ENCODE peak calls at places on chromosomes 6 and 20, in eight cellular contexts. M is lower lobe of right lung; X is fibroblast of lung; Q is ovary; T is heart right ventricle; R is body of pancreas; H is CD8-positive, alpha-beta T cell; A is IMR-90. G is an unnamed sample.

GRCh38 chr6:161319231-161319630 is 45.4 kb upstream of the AGPAT4 start:
- DNase-seq in Q (no peak), M (no peak), R (no peak), A (no peak), H (no peak), T (no peak), X (no peak), G (no peak)

GRCh38 chr6:17710331-17710730 is 3.6 kb upstream of the NUP153 start:
- DNase-seq in Q (no peak), A (peak; percentile 85), M (no peak), X (peak; percentile 84), R (no peak), T (no peak), H (no peak), G (no peak)

GRCh38 chr20:38260378-38261053 is at the start of gene KIAA1755:
- DNase-seq in T (peak; percentile 36), R (no peak), X (no peak), H (no peak), M (no peak), A (no peak), Q (peak; percentile 62), G (no peak)

GRCh38 chr6:151269318-151269995 is 29.7 kb downstream of the AKAP12 start:
- DNase-seq in Q (no peak), R (no peak), M (no peak), H (no peak), A (peak; percentile 50), X (peak; percentile 68), T (no peak), G (no peak)

GRCh38 chr20:2624190-2624589 is 28.2 kb upstream of the NOP56 start:
- DNase-seq in H (no peak), Q (no peak), A (no peak), X (no peak), R (peak; percentile 33), M (no peak), T (no peak), G (no peak)

GRCh38 chr6:117143647-117144046 is 121.7 kb upstream of the VGLL2 start:
- DNase-seq in Q (no peak), R (no peak), M (no peak), X (no peak), A (no peak), H (no peak), T (no peak), G (no peak)

GRCh38 chr20:18543932-18544331 is 23.3 kb upstream of the SMIM26 start:
- DNase-seq in Q (no peak), H (no peak), M (no peak), T (peak; percentile 17), A (no peak), X (no peak), R (peak; percentile 97), G (no peak)

GRCh38 chr6:132401120-132401940 is at the start of gene MOXD1:
- DNase-seq in R (peak; percentile 33), A (peak; percentile 37), M (no peak), X (peak; percentile 47), Q (no peak), T (peak; percentile 11), H (no peak), G (peak; percentile 75)

GRCh38 chr6:108408453-108408852 is 113.6 kb downstream of the AFG1L start:
- DNase-seq in T (no peak), Q (no peak), H (no peak), X (peak; percentile 42), A (peak; percentile 38), M (no peak), R (peak; percentile 63), G (no peak)

GRCh38 chr6:125846292-125847024 is 55.7 kb downstream of the NCOA7 start:
- DNase-seq in R (peak; percentile 31), T (peak; percentile 23), A (no peak), Q (no peak), X (no peak), M (no peak), H (no peak), G (no peak)

GRCh38 chr20:19913927-19914614 is 103.1 kb upstream of the NAA20 start:
- DNase-seq in H (no peak), R (no peak), M (no peak), X (no peak), A (peak; percentile 51), T (no peak), Q (no peak), G (no peak)

GRCh38 chr6:23522751-23523527 is 603.1 kb upstream of the NRSN1 start:
- DNase-seq in X (no peak), H (no peak), M (no peak), A (no peak), R (no peak), Q (no peak), T (no peak), G (no peak)

GRCh38 chr20:50366270-50367103 is 143.7 kb upstream of the PTPN1 start:
- DNase-seq in X (peak; percentile 95), A (peak; percentile 75), H (peak; percentile 34), M (peak; percentile 81), R (peak; percentile 94), Q (peak; percentile 71), T (peak; percentile 48), G (no peak)

GRCh38 chr6:101399627-101399955 is 6.1 kb downstream of the GRIK2 start:
- DNase-seq in Q (no peak), A (no peak), X (no peak), M (no peak), H (no peak), R (no peak), T (no peak), G (no peak)

GRCh38 chr6:89597988-89598387 is 40.6 kb downstream of the LYRM2 start:
- DNase-seq in M (no peak), X (peak; percentile 6), Q (no peak), H (no peak), A (no peak), R (peak; percentile 53), T (no peak), G (no peak)

GRCh38 chr6:54118117-54118516 is 6.9 kb downstream of the MLIP start:
- DNase-seq in R (no peak), M (no peak), A (no peak), T (no peak), Q (no peak), H (no peak), X (no peak), G (no peak)
- TF ChIP-seq CTCF in R (no peak), M (no peak), A (no peak), T (no peak), Q (no peak), H (no peak), X (no peak), G (no peak)

GRCh38 chr20:52416959-52417358 is 225.4 kb upstream of the ZFP64 start:
- DNase-seq in X (no peak), M (no peak), H (no peak), Q (no peak), R (no peak), T (no peak), A (no peak), G (no peak)

GRCh38 chr20:52410746-52411317 is 219.3 kb upstream of the ZFP64 start:
- DNase-seq in T (no peak), A (no peak), M (no peak), H (no peak), Q (no peak), R (no peak), X (no peak), G (no peak)

GRCh38 chr20:52410182-52410647 is 218.6 kb upstream of the ZFP64 start:
- DNase-seq in H (peak; percentile 71), R (peak; percentile 8), Q (no peak), T (peak; percentile 7), A (peak; percentile 21), M (peak; percentile 49), X (peak; percentile 72), G (no peak)

DNA sequence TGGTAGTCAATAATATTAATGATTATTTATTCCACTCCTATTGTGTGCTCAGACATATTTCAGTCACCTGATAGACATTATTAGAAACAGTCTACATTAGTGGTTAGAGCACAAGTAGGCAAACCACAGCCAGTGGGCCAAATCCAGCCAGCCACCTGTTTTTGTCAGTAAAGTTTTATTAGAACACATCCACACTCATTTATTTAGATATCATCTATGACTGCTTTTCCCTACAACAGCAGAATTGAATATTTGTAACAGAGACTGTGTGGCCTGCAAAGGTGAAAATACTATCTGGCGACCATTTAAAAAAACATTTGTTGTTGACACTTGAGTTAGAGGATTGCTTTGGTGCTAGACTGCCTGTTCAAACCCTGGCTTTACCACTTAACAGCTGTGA is 220.0 kb upstream of the ZFP64 start:
- DNase-seq in H (no peak), T (no peak), X (no peak), Q (no peak), R (no peak), M (no peak), A (no peak), G (no peak)
- H3K4me1 ChIP-seq in H (peaks cover 59% of the 10 kb centered on the region), T (peaks cover 7% of the 10 kb centered on the region), X (no peaks in the 10 kb centered on the region), Q (no peaks in the 10 kb centered on the region), R (no peaks in the 10 kb centered on the region), M (peaks cover 16% of the 10 kb centered on the region), A (peaks cover 2% of the 10 kb centered on the region), G (peaks cover 10% of the 10 kb centered on the region)

DNA sequence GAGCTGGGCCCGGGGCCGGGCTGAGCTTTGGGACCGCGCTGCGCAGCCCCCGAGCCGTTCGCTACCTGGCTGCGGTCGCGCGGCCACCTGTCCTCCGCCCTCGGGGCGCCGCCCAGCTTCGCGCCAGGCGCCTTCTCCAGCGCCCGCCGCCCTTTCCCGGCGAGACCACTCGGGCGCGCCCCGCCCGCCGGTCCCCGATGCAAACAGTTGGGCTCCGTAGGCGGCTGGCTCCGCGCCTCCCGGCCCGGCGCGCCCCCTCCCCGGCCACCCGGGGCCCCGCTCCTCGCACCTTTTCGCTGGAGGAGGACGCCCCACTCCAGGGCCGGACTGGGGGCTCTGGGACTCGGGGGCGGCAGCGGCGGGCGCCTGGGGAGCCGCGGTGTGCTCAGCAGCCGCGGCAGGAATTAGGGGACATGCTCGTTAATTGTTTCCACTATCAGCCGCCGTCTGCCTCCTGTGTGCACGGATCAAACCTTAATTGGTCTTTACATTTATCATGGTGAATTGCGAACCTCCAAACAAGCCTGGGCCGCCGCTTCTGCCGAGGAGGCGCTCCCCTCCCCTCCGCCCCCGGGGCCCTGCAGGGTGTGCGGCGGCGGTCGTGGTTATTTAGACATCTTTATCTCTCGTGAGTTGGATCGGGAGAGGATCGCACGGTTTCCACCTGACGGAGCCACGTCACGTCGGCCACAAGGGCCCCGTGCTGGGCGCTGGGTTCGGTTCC is 916 bp upstream of the CNR1 start:
- DNase-seq in X (no peak), T (no peak), A (no peak), M (peak; percentile 46), H (no peak), Q (no peak), R (no peak), G (peak; percentile 67)
- H3K4me3 ChIP-seq in X (no peak overlapping the region), T (peak overlapping the region; percentile 45), A (no peak overlapping the region), M (peak overlapping the region; percentile 65), H (no peak overlapping the region), Q (peak overlapping the region; percentile 47), R (peak overlapping the region; percentile 16), G (peak overlapping the region; percentile 61)

GRCh38 chr6:29655658-29656057 is 1.2 kb upstream of the MOG start:
- DNase-seq in A (no peak), M (no peak), Q (no peak), H (no peak), R (no peak), T (no peak), X (no peak), G (no peak)

GRCh38 chr6:29651413-29652197 is 5.3 kb upstream of the MOG start:
- DNase-seq in R (no peak), Q (no peak), M (no peak), H (no peak), X (peak; percentile 51), A (peak; percentile 37), T (no peak), G (no peak)

GRCh38 chr6:29652198-29652584 is 4.7 kb upstream of the MOG start:
- DNase-seq in M (no peak), R (no peak), X (no peak), A (no peak), T (no peak), H (no peak), Q (no peak), G (no peak)

GRCh38 chr6:29656157-29656556 is 735 bp upstream of the MOG start:
- DNase-seq in M (no peak), R (no peak), T (peak; percentile 58), H (no peak), Q (no peak), A (no peak), X (no peak), G (no peak)

GRCh38 chr6:29653452-29654038 is 3.3 kb upstream of the MOG start:
- DNase-seq in A (peak; percentile 80), Q (peak; percentile 39), M (no peak), R (peak; percentile 68), H (peak; percentile 49), T (peak; percentile 48), X (peak; percentile 83), G (no peak)
- TF ChIP-seq CTCF in A (peak; percentile 58), Q (peak; percentile 64), M (peak; percentile 79), R (peak; percentile 65), H (peak; percentile 74), T (peak; percentile 80), X (peak; percentile 72), G (peak; percentile 86)

G was measured in upper lobe of right lung.